ENCODE peak calls at places on chromosomes 11 and 22, in four cellular contexts. H is mesothelial cell of epicardium, U is HFFc6, N is retinal pigment epithelial cell. I is an unnamed sample.

GRCh38 chr11:12086271-12087074 is 23.9 kb upstream of the MICAL2 start:
- DNase-seq in H (no peak), U (peak), N (peak), I (no peak)

GRCh38 chr11:134098566-134099184 is 29.8 kb downstream of the JAM3 start:
- DNase-seq in H (no peak), U (no peak), N (no peak), I (no peak)

GRCh38 chr11:118612378-118612777 is 5.0 kb downstream of the PHLDB1 start:
- DNase-seq in H (no peak), U (no peak), N (no peak), I (no peak)

GRCh38 chr11:121059605-121060004 is 35.7 kb downstream of the TBCEL start:
- DNase-seq in H (no peak), U (no peak), N (no peak), I (no peak)

GRCh38 chr11:47891886-47892285 is 43.7 kb upstream of the NUP160 start:
- DNase-seq in H (no peak), U (no peak), N (no peak), I (no peak)

GRCh38 chr22:23700706-23701105 is 9.9 kb downstream of the RGL4 start:
- DNase-seq in H (no peak), U (no peak), N (no peak), I (no peak)

GRCh38 chr11:113847111-113847510 is 28.3 kb downstream of the USP28 start:
- DNase-seq in H (no peak), U (no peak), N (no peak), I (no peak)

GRCh38 chr11:36409152-36409713 is 100.8 kb downstream of the TRAF6 start:
- DNase-seq in H (no peak), U (no peak), N (no peak), I (peak)

GRCh38 chr11:100830295-100830694 is 143.2 kb downstream of the ARHGAP42 start:
- DNase-seq in H (no peak), U (no peak), N (peak), I (no peak)

GRCh38 chr11:66100272-66101037 is 30.4 kb downstream of the PACS1 start:
- DNase-seq in H (no peak), U (no peak), N (no peak), I (peak)

GRCh38 chr22:37043828-37044538 is 7.6 kb upstream of the KCTD17 start:
- DNase-seq in H (peak), U (peak), N (no peak), I (peak)

GRCh38 chr22:40654522-40655167 is 18.1 kb upstream of the MRTFA start:
- DNase-seq in H (peak), U (peak), N (peak), I (no peak)

GRCh38 chr11:40183073-40184064 is 1276.1 kb downstream of the LRRC4C start:
- DNase-seq in H (no peak), U (no peak), N (no peak), I (no peak)

GRCh38 chr22:49202226-49202625 is 625.4 kb downstream of the BRD1 start:
- DNase-seq in H (peak), U (no peak), N (no peak), I (no peak)

GRCh38 chr11:46447544-46447943 is 56.0 kb upstream of the CHRM4 start:
- DNase-seq in H (no peak), U (no peak), N (no peak), I (no peak)

GRCh38 chr11:91248199-91248807 is 976.3 kb upstream of the FAT3 start:
- DNase-seq in H (no peak), U (no peak), N (no peak), I (peak)

GRCh38 chr11:8785457-8785856 is 102.9 kb downstream of the RPL27A start:
- DNase-seq in H (no peak), U (no peak), N (no peak), I (no peak)

GRCh38 chr11:69891421-69892236 is 72.4 kb upstream of the FGF3 start:
- DNase-seq in H (no peak), U (no peak), N (no peak), I (no peak)

GRCh38 chr11:11660351-11660750 is 38.5 kb upstream of the GALNT18 start:
- DNase-seq in H (no peak), U (no peak), N (no peak), I (no peak)

GRCh38 chr22:50600541-50600940 is at the start of gene MAPK8IP2:
- DNase-seq in H (no peak), U (no peak), N (no peak), I (no peak)

GRCh38 chr11:6251120-6251733 is 8.4 kb upstream of the CCKBR start:
- DNase-seq in H (peak), U (peak), N (peak), I (peak)

GRCh38 chr11:20782771-20783170 is 113.4 kb downstream of the NELL1 start:
- DNase-seq in H (no peak), U (no peak), N (no peak), I (no peak)

GRCh38 chr22:44025171-44026065 is 1.3 kb downstream of the PARVB start:
- DNase-seq in H (no peak), U (no peak), N (no peak), I (peak)

GRCh38 chr11:73267921-73268540 is 4.1 kb upstream of the P2RY6 start:
- DNase-seq in H (no peak), U (no peak), N (no peak), I (no peak)

GRCh38 chr22:24859587-24859986 is 53.6 kb downstream of the SGSM1 start:
- DNase-seq in H (no peak), U (no peak), N (no peak), I (no peak)

GRCh38 chr11:133681901-133682300 is 149.6 kb upstream of the OPCML start:
- DNase-seq in H (no peak), U (no peak), N (no peak), I (no peak)

GRCh38 chr11:20337526-20338154 is 25.9 kb upstream of the HTATIP2 start:
- DNase-seq in H (no peak), U (peak), N (no peak), I (peak)

GRCh38 chr22:28017859-28018258 is 98.8 kb upstream of the PITPNB start:
- DNase-seq in H (no peak), U (no peak), N (no peak), I (no peak)

GRCh38 chr11:63907808-63908530 is 9.0 kb downstream of the RCOR2 start:
- DNase-seq in H (no peak), U (no peak), N (no peak), I (no peak)

GRCh38 chr11:72014761-72015320 is 16.1 kb downstream of the IL18BP start:
- DNase-seq in H (no peak), U (no peak), N (no peak), I (no peak)

GRCh38 chr11:111942826-111943225 is 5.7 kb downstream of the DIXDC1 start:
- DNase-seq in H (no peak), U (no peak), N (no peak), I (no peak)
- TF ChIP-seq CTCF in H (no peak), U (no peak), N (no peak), I (no peak)

GRCh38 chr11:2777871-2778629 is 78.3 kb upstream of the KCNQ1OT1 start:
- DNase-seq in H (peak), U (no peak), N (no peak), I (no peak)
- TF ChIP-seq CTCF in H (no peak), U (no peak), N (no peak), I (no peak)

GRCh38 chr22:21016644-21017420 is 1.9 kb downstream of the P2RX6 start:
- DNase-seq in H (no peak), U (no peak), N (no peak), I (no peak)

GRCh38 chr22:21018314-21018713 is 3.3 kb downstream of the P2RX6 start:
- DNase-seq in H (no peak), U (no peak), N (no peak), I (no peak)

GRCh38 chr22:21022955-21023614 is 8.1 kb downstream of the P2RX6 start:
- DNase-seq in H (no peak), U (no peak), N (no peak), I (no peak)

GRCh38 chr22:21022507-21022906 is 7.5 kb downstream of the P2RX6 start:
- DNase-seq in H (no peak), U (no peak), N (no peak), I (no peak)

DNA sequence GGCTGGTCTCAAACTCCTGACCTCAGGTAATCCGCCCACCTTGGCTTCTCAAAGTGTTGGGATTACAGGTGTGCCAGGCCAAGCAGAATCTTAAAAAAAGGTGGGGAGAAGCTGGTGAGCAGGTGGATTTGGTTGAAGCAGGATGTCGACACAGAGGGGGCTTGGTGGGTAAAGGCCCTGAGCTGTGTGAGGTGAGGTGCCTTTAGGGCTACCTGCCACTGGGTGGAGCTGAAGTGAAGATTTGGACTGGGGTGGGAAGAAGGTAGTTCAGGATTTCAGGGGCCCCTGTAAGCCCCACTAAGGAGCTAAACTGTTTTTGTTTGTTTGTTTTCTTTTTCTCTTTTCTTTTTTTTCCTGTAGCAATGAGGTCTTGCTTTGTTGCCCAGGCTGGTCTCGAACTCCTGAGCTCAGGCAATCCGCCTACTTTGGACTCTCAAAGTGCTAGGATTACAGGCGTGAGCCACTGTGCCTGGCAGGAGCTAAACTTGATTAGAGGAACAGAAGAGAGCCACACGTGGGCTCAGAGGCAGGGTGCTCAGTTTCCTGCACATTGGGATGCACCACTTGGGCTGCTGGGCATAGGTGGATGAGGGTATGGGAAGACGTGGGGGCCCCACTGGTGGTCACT is 6.0 kb downstream of the P2RX6 start:
- DNase-seq in H (no peak), U (no peak), N (no peak), I (peak)
- TF ChIP-seq CTCF in H (peak), U (peak), N (peak), I (peak)

GRCh38 chr11:86210898-86211297 is 33.7 kb upstream of the EED start:
- DNase-seq in H (no peak), U (no peak), N (no peak), I (no peak)
- TF ChIP-seq CTCF in H (no peak), U (no peak), N (no peak), I (no peak)

GRCh38 chr11:257766-258493 is 20.3 kb upstream of the NLRP6 start:
- DNase-seq in H (no peak), U (no peak), N (no peak), I (peak)
- TF ChIP-seq CTCF in H (no peak), U (peak), N (peak), I (no peak)

DNA sequence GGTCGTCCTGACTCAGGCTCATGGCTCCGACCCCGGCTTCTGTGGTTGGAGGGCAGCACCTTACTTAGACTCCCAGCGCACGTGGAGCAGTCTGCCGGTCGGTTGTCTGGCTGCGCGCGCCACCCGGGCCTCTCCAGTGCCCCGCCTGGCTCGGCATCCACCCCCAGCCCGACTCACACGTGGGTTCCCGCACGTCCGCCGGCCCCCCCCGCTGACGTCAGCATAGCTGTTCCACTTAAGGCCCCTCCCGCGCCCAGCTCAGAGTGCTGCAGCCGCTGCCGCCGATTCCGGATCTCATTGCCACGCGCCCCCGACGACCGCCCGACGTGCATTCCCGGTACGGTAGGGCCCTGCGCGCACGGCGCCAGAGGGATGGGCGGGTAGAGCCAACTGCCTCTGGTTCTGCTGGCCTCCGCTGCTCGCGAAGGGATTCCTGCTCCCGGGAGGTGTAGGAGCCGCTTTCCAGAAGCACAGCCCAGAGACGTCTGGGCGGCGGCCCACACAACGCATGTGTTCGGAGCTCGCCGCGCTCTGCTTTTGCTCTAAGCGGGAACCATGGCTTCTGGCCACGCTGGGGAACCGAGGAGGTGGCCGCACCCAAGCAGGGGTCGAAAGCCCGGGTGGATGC is at the start of gene LDHA:
- DNase-seq in H (peak), U (peak), N (peak), I (peak)
- TF ChIP-seq CTCF in H (no peak), U (no peak), N (no peak), I (no peak)